ENCODE peak calls at places on chromosomes 6 and 20, in seven cellular contexts. I, T, K, P, L, M and X are unnamed samples. For H3K36me3, the result is how much of the 10 kb centered on the place peaks cover.

GRCh38 chr20:21712443-21713059 is 7.1 kb downstream of the PAX1 start:
- DNase-seq in I (no peak), T (no peak), K (no peak), P (no peak), L (no peak), M (no peak), X (peak)

GRCh38 chr20:56752274-56752673 is 123.2 kb downstream of the TFAP2C start:
- DNase-seq in I (no peak), T (no peak), K (no peak), P (no peak), L (no peak), M (no peak), X (no peak)

GRCh38 chr6:136723780-136724179 is 68.5 kb downstream of the MAP3K5 start:
- DNase-seq in I (no peak), T (no peak), K (no peak), P (no peak), L (no peak), M (no peak), X (no peak)

GRCh38 chr6:22062807-22063408 is 233.9 kb downstream of the PRL start:
- DNase-seq in I (peak), T (no peak), K (no peak), P (no peak), L (no peak), M (no peak), X (no peak)

GRCh38 chr6:88730602-88731001 is 232.8 kb downstream of the RNGTT start:
- DNase-seq in I (no peak), T (peak), K (peak), P (no peak), L (peak), M (no peak), X (no peak)

GRCh38 chr6:88290432-88290831 is 124.3 kb upstream of the CNR1 start:
- DNase-seq in I (no peak), T (no peak), K (no peak), P (no peak), L (no peak), M (no peak), X (no peak)

GRCh38 chr20:50731930-50732690 is 730 bp downstream of the PARD6B start:
- DNase-seq in I (no peak), T (no peak), K (peak), P (no peak), L (no peak), M (no peak), X (peak)

GRCh38 chr6:132261354-132261753 is 139.9 kb downstream of the MOXD1 start:
- DNase-seq in I (no peak), T (no peak), K (no peak), P (no peak), L (no peak), M (no peak), X (no peak)

GRCh38 chr20:57589728-57590484 is 29.0 kb downstream of the PCK1 start:
- DNase-seq in I (no peak), T (no peak), K (no peak), P (peak), L (no peak), M (peak), X (peak)

GRCh38 chr6:137342607-137343186 is 123.5 kb upstream of the IFNGR1 start:
- DNase-seq in I (no peak), T (no peak), K (no peak), P (no peak), L (no peak), M (no peak), X (peak)

GRCh38 chr6:140285471-140285870 is 911.0 kb upstream of the CITED2 start:
- DNase-seq in I (no peak), T (no peak), K (no peak), P (no peak), L (no peak), M (no peak), X (no peak)

DNA sequence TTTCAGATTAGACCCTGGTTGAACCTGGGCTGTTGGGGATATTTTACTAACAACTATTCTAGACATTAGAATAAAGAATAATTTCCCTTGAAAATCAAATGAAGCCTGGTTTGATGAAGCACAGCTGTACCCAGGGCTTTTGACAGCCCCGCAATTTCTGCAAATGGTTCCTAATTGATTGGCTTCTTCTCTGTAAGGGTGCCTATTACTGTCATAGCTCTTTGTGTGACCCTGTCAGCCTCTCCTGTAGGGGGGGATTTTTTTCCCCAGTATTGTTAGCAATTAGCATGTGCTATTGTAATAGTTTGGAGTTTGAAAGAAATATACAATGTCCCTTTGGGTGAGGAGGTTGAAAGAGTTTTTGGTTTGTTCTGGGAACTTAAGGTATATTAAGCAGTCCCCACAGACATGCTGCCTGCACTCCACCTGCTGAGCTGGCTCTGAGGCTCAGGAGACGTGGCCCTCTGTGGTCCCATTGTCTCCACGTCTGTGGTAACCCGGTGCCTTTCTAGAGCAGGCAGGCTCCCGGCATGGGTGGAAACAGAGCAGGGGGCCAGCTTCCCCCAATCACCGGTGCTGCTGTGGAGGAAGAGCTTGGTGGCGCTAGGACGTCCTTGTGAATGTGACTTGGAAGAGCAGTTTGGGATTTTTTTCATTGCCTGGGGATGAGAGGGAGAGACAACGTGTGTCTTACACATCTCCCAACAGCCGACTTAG is 47.3 kb upstream of the CLDN20 start:
- DNase-seq in I (no peak), T (no peak), K (no peak), P (no peak), L (no peak), M (no peak), X (peak)
- H3K4me3 ChIP-seq in I (no peak), T (no peak), K (no peak), P (no peak), L (no peak), M (no peak), X (no peak)

DNA sequence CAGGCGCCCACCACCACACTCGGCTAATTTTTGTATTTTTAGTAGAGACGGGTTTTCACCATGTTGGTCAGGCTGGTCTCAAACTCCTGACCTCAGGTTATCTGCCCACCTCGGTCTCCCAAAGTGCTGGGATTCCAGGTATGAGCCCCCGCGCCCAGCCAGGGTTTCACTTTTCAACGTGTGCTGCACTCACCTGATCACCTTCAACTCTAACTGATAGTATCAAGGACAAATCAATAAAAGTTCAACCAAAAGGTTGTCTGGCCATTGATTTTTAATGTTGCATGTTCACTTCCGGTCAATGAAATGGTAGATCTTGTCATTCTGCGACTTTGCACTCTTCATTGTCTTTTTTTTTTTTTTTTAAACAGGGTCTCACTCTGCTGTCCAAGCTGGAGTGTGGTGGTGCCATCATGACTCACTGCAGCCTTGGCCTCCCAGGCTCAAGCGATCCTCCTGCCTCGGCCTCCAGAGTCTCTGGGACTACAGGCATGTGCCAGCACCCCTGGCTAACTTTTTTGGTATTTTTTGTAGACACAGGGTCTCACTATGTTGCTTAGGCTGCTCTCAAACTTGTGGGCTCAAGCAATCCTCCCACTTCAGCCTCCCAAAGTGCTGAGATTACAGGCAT is 37.3 kb downstream of the ZNF217 start:
- DNase-seq in I (no peak), T (no peak), K (no peak), P (no peak), L (no peak), M (peak), X (no peak)
- H3K36me3 ChIP-seq in I (under half), T (under half), K (under half), P (under half), L (under half), M (under half), X (under half)

GRCh38 chr20:31695849-31696804 is 26.5 kb downstream of the BCL2L1 start:
- DNase-seq in I (peak), T (peak), K (peak), P (peak), L (peak), M (no peak), X (no peak)
- H3K4me3 ChIP-seq in I (no peak), T (no peak), K (no peak), P (no peak), L (no peak), M (no peak), X (no peak)

GRCh38 chr20:62653373-62653772 is 11.1 kb downstream of the SLCO4A1 start:
- DNase-seq in I (no peak), T (no peak), K (no peak), P (no peak), L (no peak), M (no peak), X (no peak)

GRCh38 chr20:62652051-62652893 is 10.0 kb downstream of the SLCO4A1 start:
- DNase-seq in I (peak), T (peak), K (peak), P (peak), L (peak), M (peak), X (peak)

GRCh38 chr20:62652894-62653305 is 10.6 kb downstream of the SLCO4A1 start:
- DNase-seq in I (no peak), T (no peak), K (no peak), P (no peak), L (no peak), M (no peak), X (no peak)

GRCh38 chr20:62655291-62656204 is 13.2 kb downstream of the SLCO4A1 start:
- DNase-seq in I (no peak), T (no peak), K (no peak), P (no peak), L (no peak), M (no peak), X (no peak)

GRCh38 chr20:62653951-62654685 is 11.8 kb downstream of the SLCO4A1 start:
- DNase-seq in I (no peak), T (no peak), K (no peak), P (no peak), L (no peak), M (no peak), X (no peak)
- H3K36me3 ChIP-seq in I (under half), T (under half), K (under half), P (under half), L (under half), M (under half), X (under half)